ENCODE peak calls at places on chromosomes 1 and 21, in four cellular contexts. I is K562, M is cardiac muscle cell, P is iPS DF 6.9. D is an unnamed sample. For H3K4me1, the result is how much of the 10 kb centered on the place peaks cover.

GRCh38 chr1:12669529-12670068 is 25.7 kb downstream of the AADACL4 start:
- DNase-seq in M (no peak), I (no peak), P (no peak), D (no peak)

GRCh38 chr1:40385437-40386310 is 12.1 kb downstream of the SMAP2 start:
- DNase-seq in M (peak), I (no peak), P (no peak), D (peak)

GRCh38 chr1:50841791-50842387 is 118.2 kb downstream of the FAF1 start:
- DNase-seq in P (no peak), M (peak), I (no peak), D (no peak)

GRCh38 chr1:236419502-236419901 is 25.4 kb downstream of the EDARADD start:
- DNase-seq in P (no peak), M (no peak), I (no peak), D (no peak)

GRCh38 chr1:151210830-151211229 is 12.5 kb downstream of the PIP5K1A start:
- DNase-seq in I (no peak), M (no peak), P (no peak), D (no peak)

GRCh38 chr1:168920456-168921094 is 185.9 kb upstream of the ATP1B1 start:
- DNase-seq in I (no peak), M (peak), P (no peak), D (no peak)

GRCh38 chr21:43611598-43612369 is 47.5 kb downstream of the HSF2BP start:
- DNase-seq in M (peak), P (peak), I (peak), D (peak)

GRCh38 chr1:84300991-84301758 is at the start of gene SAMD13:
- DNase-seq in P (no peak), M (peak), I (no peak), D (peak)

GRCh38 chr1:56424744-56425493 is 154.4 kb downstream of the PLPP3 start:
- DNase-seq in M (peak), P (no peak), I (peak), D (peak)

GRCh38 chr1:12075195-12076114 is 12.4 kb downstream of the TNFRSF8 start:
- DNase-seq in P (no peak), M (peak), I (no peak), D (no peak)

GRCh38 chr1:11534846-11535245 is 55.9 kb downstream of the DISP3 start:
- DNase-seq in P (no peak), M (no peak), I (no peak), D (no peak)

GRCh38 chr1:154791292-154792278 is 78.5 kb downstream of the KCNN3 start:
- DNase-seq in P (no peak), I (peak), M (peak), D (peak)

GRCh38 chr1:59545830-59546229 is 248.9 kb downstream of the FGGY start:
- DNase-seq in M (no peak), P (no peak), I (no peak), D (no peak)

GRCh38 chr21:38175321-38175720 is 81.5 kb upstream of the KCNJ15 start:
- DNase-seq in M (no peak), I (no peak), P (no peak), D (no peak)
- H3K4me1 ChIP-seq in M (under half), I (under half), P (under half), D (under half)

GRCh38 chr1:159008744-159009188 is 941 bp upstream of the IFI16 start:
- DNase-seq in I (no peak), M (peak), P (no peak), D (no peak)
- H3K4me1 ChIP-seq in I (under half), M (under half), P (under half), D (under half)

GRCh38 chr1:157994081-157994581 is 686 bp downstream of the KIRREL1 start:
- DNase-seq in I (no peak), M (no peak), P (no peak), D (no peak)

GRCh38 chr1:157993179-157994080 is at the start of gene KIRREL1:
- DNase-seq in M (peak), I (peak), P (no peak), D (no peak)

GRCh38 chr1:157994704-157995540 is 1.5 kb downstream of the KIRREL1 start:
- DNase-seq in M (peak), P (no peak), I (no peak), D (no peak)

GRCh38 chr1:157992813-157993178 is 649 bp upstream of the KIRREL1 start:
- DNase-seq in I (no peak), M (no peak), P (no peak), D (no peak)

DNA sequence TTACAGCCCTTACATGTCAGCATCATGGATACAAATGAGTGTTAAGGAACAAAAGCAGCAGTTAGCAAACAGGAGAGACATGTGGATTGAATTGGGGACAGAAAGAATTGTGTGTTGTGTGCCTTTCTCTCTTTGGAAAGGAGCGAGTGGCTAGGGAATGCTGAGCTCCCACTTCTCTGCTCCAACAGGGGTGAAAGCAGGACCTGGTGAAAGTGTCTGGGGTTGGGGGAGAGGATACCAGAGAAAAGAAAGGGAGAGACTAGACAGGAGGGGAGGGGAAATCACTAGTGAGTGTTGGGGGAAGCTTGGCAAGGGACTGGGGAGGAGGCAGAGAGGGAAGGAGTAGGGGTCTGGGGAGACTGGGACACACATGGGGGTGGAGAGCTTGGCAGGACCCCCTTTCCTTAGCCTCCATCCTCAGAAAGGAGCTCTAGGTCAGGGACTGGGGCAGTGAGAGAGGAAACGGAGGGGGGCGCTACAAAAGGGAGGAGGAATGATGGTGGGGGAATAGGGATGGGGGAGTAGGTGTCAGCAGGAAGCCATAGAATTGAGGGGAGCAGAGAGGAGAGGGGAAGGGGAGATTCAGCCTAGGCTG is 2.2 kb downstream of the KIRREL1 start:
- DNase-seq in I (no peak), M (no peak), P (no peak), D (no peak)
- H3K4me1 ChIP-seq in I (under half), M (under half), P (under half), D (under half)

GRCh38 chr1:26723013-26723991 is 27.5 kb downstream of the ARID1A start:
- DNase-seq in I (peak), P (peak), M (peak), D (no peak)
- H3K4me1 ChIP-seq in I (half or more), P (under half), M (half or more), D (half or more)

DNA sequence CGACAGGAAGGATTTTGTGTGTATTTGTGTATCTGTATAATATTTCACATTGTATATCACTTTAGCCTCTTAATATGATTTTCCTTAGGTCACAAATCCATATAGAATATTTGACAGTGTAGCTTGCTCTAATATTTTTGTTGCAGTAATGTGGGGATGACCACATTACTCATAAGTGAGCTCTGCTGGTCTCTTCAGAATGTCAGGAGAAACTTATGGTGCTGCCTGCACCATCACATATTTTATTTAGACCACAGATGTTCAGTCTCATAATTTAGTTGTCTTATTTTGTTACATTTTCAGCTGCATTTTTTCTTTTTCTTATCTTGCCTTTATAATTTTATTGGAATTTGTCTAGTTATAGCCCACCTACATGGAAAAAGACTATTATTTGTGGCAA is 205.3 kb downstream of the PBX1 start:
- DNase-seq in I (no peak), M (no peak), P (no peak), D (peak)
- H3K4me1 ChIP-seq in I (under half), M (under half), P (under half), D (under half)

DNA sequence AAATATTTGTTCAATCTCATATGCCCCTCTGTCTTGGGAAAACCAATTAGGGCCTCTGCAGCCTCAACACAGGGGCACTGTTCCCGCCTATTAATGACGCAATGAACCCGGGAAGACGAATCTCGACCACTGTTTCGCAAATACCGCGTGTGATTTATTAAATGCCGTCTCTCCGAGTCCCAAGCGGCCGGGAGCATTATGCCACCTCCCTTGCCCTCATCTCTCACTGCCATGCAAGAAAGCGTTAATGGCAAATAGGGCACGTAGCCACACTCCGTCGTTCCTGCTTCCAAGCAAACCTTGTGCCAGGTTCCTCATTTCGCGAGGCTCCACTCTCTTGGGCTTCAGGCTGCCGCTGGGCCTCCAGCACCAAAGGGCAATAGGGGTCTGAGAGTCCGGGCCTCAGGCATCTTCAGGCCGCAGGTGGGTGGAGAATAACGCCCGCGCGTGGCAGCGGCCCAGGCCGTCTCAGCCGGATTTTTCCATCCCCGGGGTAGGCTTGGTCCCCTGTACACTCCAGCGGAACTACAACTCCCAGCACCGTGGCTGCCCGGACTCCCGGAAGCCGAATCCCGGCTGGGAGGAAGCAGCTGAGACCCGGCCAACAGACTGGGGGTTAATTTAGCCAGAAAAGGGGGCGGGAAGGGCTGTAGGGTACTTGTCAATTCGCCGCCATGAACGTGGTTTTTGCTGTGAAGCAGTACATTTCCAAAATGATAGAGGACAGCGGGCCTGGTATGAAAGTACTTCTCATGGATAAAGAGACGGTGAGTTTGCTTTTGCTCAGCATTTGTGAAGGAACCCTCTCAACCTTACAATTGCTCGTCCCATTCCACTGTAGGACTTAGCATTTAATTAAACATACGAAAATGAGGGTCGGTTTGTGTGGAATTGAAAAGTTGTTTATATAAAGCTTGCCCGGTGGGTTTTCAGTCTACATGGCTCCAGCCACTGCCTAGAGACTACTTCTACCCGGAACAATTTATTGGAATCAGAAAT is at the start of gene VPS45:
- DNase-seq in M (peak), P (peak), I (peak), D (peak)
- H3K4me1 ChIP-seq in M (under half), P (under half), I (under half), D (under half)

DNA sequence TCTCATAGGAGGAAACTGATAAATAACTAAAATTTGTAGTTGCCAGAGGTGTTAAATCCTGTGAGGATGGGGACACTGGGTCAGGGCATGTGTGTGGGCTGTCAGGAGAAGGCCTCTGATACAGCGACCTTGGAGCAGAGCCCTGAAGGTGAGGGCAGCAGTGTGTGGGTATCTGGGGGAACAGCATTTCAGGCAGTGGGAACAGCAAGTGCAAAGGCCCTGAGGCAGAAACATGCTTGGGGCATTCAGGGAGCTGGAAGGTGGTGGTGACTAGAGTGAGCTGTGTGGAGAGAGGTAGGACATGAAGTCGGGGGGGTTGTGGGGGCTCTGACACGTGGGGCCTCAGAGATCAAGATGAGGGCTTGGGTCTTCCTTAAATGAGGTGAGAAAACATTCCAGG is 30.7 kb downstream of the ARHGEF10L start:
- DNase-seq in I (no peak), M (no peak), P (no peak), D (no peak)
- H3K4me1 ChIP-seq in I (under half), M (under half), P (under half), D (under half)

D was measured in Karpas-422.